ENCODE peak calls at places on chromosome 19, in nine cellular contexts. G is Calu3, N is RWPE1, O is fibroblast of mammary gland, L is neural progenitor cell, A is left ventricle myocardium inferior, M is HFF-Myc, D is stomach, T is body of pancreas. U is an unnamed sample.

GRCh38 chr19:40277356-40277755 is 7.8 kb downstream of the AKT2 start:
- DNase-seq in L (no peak), M (no peak), N (no peak), A (no peak), G (no peak), D (no peak), T (no peak), O (no peak), U (no peak)

GRCh38 chr19:31351212-31352193 is 2.3 kb upstream of the TSHZ3 start:
- DNase-seq in N (peak), G (no peak), M (no peak), A (peak), T (peak), D (no peak), L (peak), O (peak), U (peak)

GRCh38 chr19:56972291-56972914 is 131.9 kb upstream of the PEG3 start:
- DNase-seq in O (no peak), G (no peak), T (no peak), M (no peak), D (no peak), L (no peak), A (no peak), N (no peak), U (no peak)

GRCh38 chr19:1987197-1988187 is 28.0 kb downstream of the BTBD2 start:
- DNase-seq in L (no peak), O (peak), T (no peak), A (no peak), D (no peak), N (no peak), M (no peak), G (no peak), U (no peak)

GRCh38 chr19:15108145-15108844 is 1.1 kb downstream of the SYDE1 start:
- DNase-seq in L (peak), G (no peak), A (no peak), T (no peak), N (no peak), M (no peak), O (no peak), D (no peak), U (no peak)

GRCh38 chr19:47419037-47419783 is at the start of gene MEIS3:
- DNase-seq in T (no peak), N (no peak), M (no peak), G (no peak), L (peak), D (no peak), A (no peak), O (no peak), U (no peak)

GRCh38 chr19:36041831-36042230 is 9.2 kb upstream of the CLIP3 start:
- DNase-seq in M (peak), L (peak), D (no peak), G (no peak), T (no peak), N (peak), A (no peak), O (peak), U (peak)

GRCh38 chr19:12792048-12792852 is 964 bp downstream of the JUNB start:
- DNase-seq in L (peak), T (peak), O (peak), A (peak), N (no peak), D (peak), G (peak), M (no peak), U (peak)

GRCh38 chr19:47704024-47704423 is 9.2 kb upstream of the EHD2 start:
- DNase-seq in T (no peak), O (peak), G (no peak), D (no peak), L (no peak), A (no peak), M (no peak), N (no peak), U (no peak)

GRCh38 chr19:47097396-47098217 is 16.0 kb downstream of the ZC3H4 start:
- DNase-seq in O (peak), A (peak), G (peak), T (no peak), N (no peak), D (peak), L (no peak), M (no peak), U (no peak)

GRCh38 chr19:43820098-43820860 is 6.8 kb upstream of the ZNF283 start:
- DNase-seq in N (peak), G (peak), O (peak), L (no peak), A (peak), T (peak), D (no peak), M (no peak), U (no peak)

GRCh38 chr19:18650048-18650435 is 13.2 kb downstream of the KLHL26 start:
- DNase-seq in A (peak), L (no peak), O (peak), T (peak), D (no peak), G (no peak), N (no peak), M (no peak), U (no peak)

GRCh38 chr19:45848922-45849321 is 14.0 kb downstream of the SYMPK start:
- DNase-seq in A (no peak), L (no peak), O (peak), T (no peak), M (no peak), D (no peak), N (no peak), G (no peak), U (peak)

GRCh38 chr19:47445937-47446402 is 25.7 kb downstream of the SLC8A2 start:
- DNase-seq in D (peak), O (no peak), T (peak), L (peak), M (no peak), A (no peak), G (peak), N (no peak), U (peak)

GRCh38 chr19:3369337-3370213 is 3.2 kb downstream of the NFIC start:
- DNase-seq in O (peak), L (peak), G (no peak), N (no peak), M (no peak), D (peak), A (peak), T (no peak), U (peak)
- TF ChIP-seq CTCF in O (no peak), L (peak), G (no peak), N (no peak), M (no peak), D (no peak), A (peak), T (no peak), U (no peak)

GRCh38 chr19:4759388-4760284 is 31.9 kb upstream of the FEM1A start:
- DNase-seq in M (peak), A (peak), D (peak), T (peak), O (peak), N (peak), G (peak), L (peak), U (peak)

GRCh38 chr19:4758082-4758481 is 33.5 kb upstream of the FEM1A start:
- DNase-seq in N (no peak), O (no peak), T (no peak), M (no peak), L (no peak), G (no peak), D (no peak), A (no peak), U (no peak)

GRCh38 chr19:4763021-4763420 is 28.5 kb upstream of the FEM1A start:
- DNase-seq in A (no peak), N (no peak), M (no peak), L (no peak), O (no peak), T (no peak), G (no peak), D (no peak), U (no peak)

GRCh38 chr19:4758659-4759058 is 32.9 kb upstream of the FEM1A start:
- DNase-seq in T (no peak), L (no peak), M (no peak), N (no peak), O (no peak), D (no peak), G (no peak), A (no peak), U (no peak)

GRCh38 chr19:4760285-4760650 is 31.3 kb upstream of the FEM1A start:
- DNase-seq in A (no peak), D (no peak), T (no peak), M (no peak), G (no peak), L (no peak), N (no peak), O (no peak), U (no peak)
- TF ChIP-seq CTCF in A (no peak), D (no peak), T (no peak), M (no peak), G (no peak), L (no peak), N (no peak), O (no peak), U (no peak)

GRCh38 chr19:11549386-11549953 is 9.6 kb downstream of the ELOF1 start:
- DNase-seq in D (no peak), G (no peak), L (no peak), A (no peak), O (no peak), N (no peak), T (no peak), M (no peak), U (no peak)

GRCh38 chr19:11552666-11553372 is 6.2 kb downstream of the ELOF1 start:
- DNase-seq in T (no peak), A (no peak), G (no peak), N (no peak), M (no peak), O (no peak), L (no peak), D (no peak), U (no peak)

GRCh38 chr19:11554160-11554559 is 4.9 kb downstream of the ELOF1 start:
- DNase-seq in G (no peak), N (no peak), O (no peak), A (no peak), D (no peak), L (no peak), T (no peak), M (no peak), U (no peak)

GRCh38 chr19:11550265-11550664 is 8.8 kb downstream of the ELOF1 start:
- DNase-seq in O (no peak), A (no peak), N (no peak), T (no peak), D (no peak), M (no peak), G (no peak), L (no peak), U (no peak)

DNA sequence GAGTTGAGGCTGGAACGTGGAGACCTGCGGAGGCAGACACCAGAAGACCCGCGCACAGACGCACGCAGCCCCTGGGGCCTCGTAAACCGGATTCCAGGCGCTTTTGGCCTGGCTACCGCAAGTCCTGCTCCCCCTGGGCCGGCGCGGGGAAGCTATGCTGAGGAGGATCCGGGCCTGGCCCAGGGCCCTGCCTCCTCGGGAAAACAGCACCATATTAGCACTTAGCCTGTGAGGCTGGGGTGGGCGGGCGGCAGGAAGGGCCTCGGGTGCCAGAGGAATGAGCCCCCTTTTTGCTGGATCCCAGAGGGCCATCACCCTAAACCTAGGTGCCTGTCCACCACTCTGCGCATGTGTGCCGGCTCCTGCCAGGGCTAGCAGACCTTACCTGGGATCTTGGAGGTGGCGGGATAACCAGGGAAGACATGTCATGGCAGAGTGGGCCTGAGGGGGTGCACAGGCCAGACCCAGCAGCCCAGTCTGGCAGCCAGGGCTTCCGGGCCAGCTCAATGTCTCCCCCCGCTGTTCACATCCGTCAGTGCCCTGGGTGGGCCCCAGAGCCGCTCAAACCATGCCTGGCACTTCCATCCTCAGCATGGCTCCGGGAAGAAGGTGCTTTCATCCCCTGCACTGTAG is 7.3 kb downstream of the ELOF1 start:
- DNase-seq in N (no peak), A (no peak), G (peak), T (no peak), O (no peak), L (peak), M (no peak), D (no peak), U (no peak)
- TF ChIP-seq CTCF in N (no peak), A (peak), G (no peak), T (no peak), O (peak), L (peak), M (peak), D (no peak), U (peak)

GRCh38 chr19:16931306-16931705 is 42.5 kb downstream of the F2RL3 start:
- DNase-seq in N (no peak), T (no peak), A (no peak), G (no peak), L (no peak), D (no peak), M (no peak), O (no peak), U (no peak)
- TF ChIP-seq CTCF in N (no peak), T (no peak), A (no peak), G (no peak), L (no peak), D (no peak), M (no peak), O (no peak), U (no peak)

GRCh38 chr19:54047626-54048025 is 16.1 kb downstream of the VSTM1 start:
- DNase-seq in D (no peak), L (no peak), N (no peak), A (no peak), M (no peak), G (no peak), O (peak), T (no peak), U (no peak)
- TF ChIP-seq CTCF in D (no peak), L (no peak), N (no peak), A (no peak), M (no peak), G (no peak), O (no peak), T (no peak), U (no peak)

DNA sequence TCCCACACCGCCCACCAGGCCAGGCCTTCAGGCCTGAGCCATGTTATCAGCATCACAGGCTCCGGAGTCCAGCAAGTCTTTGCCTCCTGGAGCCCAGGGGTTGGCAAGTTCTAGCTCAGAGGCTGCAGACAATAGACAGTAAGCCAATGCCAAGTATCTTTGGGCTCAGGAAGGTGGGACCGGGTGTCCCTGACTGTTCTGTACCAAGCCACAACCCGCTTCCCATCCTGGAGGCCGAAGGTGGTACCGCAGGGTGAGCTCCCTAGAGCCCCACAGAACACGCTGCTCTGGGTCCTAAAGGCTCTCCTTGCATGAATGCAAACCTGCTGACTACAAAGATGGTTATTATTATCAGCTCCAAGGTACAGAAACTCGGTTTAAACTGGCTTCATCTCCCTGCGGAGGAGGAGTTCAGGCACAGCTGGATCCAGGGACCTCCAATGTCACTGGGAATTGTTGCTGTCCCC is 5.5 kb upstream of the FSTL3 start:
- DNase-seq in O (no peak), L (no peak), N (no peak), G (no peak), M (no peak), T (no peak), A (no peak), D (no peak), U (no peak)
- TF ChIP-seq CTCF in O (no peak), L (peak), N (no peak), G (no peak), M (no peak), T (no peak), A (no peak), D (no peak), U (no peak)

DNA sequence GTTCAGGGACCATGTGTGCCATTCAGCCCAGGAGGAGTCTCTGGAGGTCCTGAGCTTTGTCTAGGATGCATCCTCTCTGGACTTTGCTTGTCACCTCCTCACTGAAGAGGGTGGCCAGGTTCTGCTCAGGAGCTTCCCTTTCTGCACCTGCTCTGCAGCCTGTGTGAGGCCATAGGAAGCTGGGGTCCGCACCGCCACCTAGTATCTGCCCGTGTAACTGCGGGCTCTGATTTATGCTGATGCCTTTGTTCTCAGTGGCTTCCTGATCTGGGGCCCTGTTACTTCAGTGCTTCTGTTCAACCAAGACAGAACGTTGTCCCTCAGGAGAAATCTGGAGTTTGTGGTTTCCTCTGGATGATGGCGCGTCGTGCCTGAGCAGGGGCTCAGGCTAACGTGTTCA is 15.5 kb downstream of the ZNF610 start:
- DNase-seq in G (no peak), L (peak), T (no peak), M (no peak), A (no peak), O (no peak), D (no peak), N (no peak), U (no peak)
- TF ChIP-seq CTCF in G (no peak), L (peak), T (no peak), M (no peak), A (no peak), O (no peak), D (no peak), N (no peak), U (peak)

GRCh38 chr19:27774827-27775226 is 1438.1 kb downstream of the UQCRFS1 start:
- DNase-seq in N (no peak), A (no peak), M (no peak), T (no peak), L (no peak), G (no peak), D (no peak), O (peak), U (peak)
- TF ChIP-seq CTCF in N (no peak), A (peak), M (peak), T (no peak), L (peak), G (peak), D (no peak), O (peak), U (peak)

DNA sequence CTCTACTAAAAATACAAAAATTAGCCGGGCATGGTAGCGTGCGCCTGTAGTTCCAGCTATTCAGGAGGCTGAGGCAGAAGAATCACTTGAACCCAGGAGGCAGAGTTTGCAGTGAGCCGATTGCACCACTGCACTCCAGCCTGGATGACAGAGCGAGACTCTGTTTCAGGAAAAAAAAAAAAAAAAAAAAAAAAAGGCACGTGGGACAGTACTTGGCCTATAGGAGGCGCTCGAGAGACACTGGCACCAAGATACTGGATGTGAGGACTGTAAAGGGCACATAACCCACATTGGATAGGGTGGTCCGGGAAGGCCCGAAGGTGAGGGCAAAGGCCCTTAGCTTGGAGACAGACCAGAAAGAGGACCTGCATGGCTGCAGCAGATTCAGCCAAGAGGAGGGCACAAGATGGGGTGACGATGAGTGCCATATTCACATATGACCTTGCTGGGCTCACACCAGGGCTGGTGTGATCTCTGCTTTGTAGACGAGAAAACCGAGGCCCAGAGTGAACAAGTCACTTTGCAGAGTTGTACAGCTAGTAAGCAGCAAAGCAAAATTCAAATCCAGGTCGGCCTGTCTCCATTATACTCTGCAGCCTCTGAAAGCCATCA is 89.4 kb downstream of the DPF1 start:
- DNase-seq in L (peak), T (peak), G (peak), M (peak), A (no peak), D (peak), N (no peak), O (peak), U (peak)
- TF ChIP-seq CTCF in L (peak), T (peak), G (peak), M (peak), A (peak), D (no peak), N (peak), O (peak), U (peak)

GRCh38 chr19:50022823-50023222 is 2.3 kb downstream of the VRK3 start:
- DNase-seq in M (no peak), A (no peak), L (no peak), O (no peak), N (no peak), D (no peak), T (no peak), G (no peak), U (no peak)

GRCh38 chr19:50025794-50026549 is at the start of gene ZNF473:
- DNase-seq in G (peak), D (peak), M (no peak), L (peak), T (peak), N (peak), A (peak), O (peak), U (peak)

GRCh38 chr19:50024719-50025021 is 502 bp downstream of the VRK3 start:
- DNase-seq in O (no peak), M (no peak), L (no peak), N (no peak), T (no peak), D (no peak), A (no peak), G (no peak), U (no peak)

GRCh38 chr19:50026550-50026906 is 723 bp downstream of the ZNF473 start:
- DNase-seq in G (no peak), N (no peak), D (no peak), M (no peak), T (no peak), L (no peak), O (no peak), A (no peak), U (no peak)

DNA sequence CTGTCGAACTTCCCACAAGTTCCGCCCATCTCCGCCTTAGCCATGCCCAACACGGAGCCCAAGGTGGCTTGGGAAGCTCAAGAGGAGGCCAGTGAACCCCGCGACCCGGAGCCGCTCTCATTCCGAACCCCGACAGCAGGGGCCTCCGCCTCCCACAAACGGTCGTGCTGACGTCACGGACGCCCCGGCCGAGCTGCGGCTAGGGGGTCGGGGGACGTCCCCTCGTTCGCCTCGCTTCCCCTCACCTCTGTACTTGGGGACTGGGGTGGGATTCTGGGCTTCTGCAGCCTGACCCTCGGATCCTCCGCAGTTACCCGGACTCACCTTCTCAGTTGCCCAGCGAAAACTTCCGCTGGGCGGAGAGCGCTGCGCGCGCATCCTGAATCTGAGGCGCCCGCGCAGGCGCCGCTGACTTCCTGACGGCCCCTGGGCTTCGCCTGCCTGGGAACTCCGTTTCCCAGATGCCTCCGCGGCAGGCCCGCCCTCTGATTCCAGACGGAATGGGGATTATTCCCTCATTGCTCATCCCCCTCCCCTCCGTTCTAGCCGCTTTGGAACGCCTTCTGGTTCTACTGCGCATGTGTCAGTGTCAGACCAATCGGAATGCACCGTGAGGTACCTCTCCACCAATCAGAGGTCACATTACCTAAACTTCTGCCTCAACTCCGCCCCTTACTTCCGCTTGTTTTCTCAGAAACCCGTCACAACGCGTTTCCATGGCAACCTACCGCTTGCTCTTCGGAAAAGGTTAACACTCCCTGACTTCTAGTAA is at the start of gene VRK3:
- DNase-seq in G (peak), T (peak), A (peak), D (peak), M (peak), O (peak), L (peak), N (peak), U (peak)
- TF ChIP-seq CTCF in G (no peak), T (no peak), A (peak), D (no peak), M (no peak), O (no peak), L (peak), N (no peak), U (no peak)

U was measured in PC-3.